ENCODE peak calls at places on chromosomes 3 and 15, in eight cellular contexts. F is heart left ventricle, Z is IMR-90, K is A549, E is K562, C is upper lobe of left lung, G is adrenal gland, X is sigmoid colon. D is an unnamed sample.
A peak's percentile ranks its signal among the peaks of the same experiment; 100 is the strongest.

GRCh38 chr3:188772886-188773285 is 398.9 kb upstream of the TPRG1 start:
- DNase-seq in G (peak; percentile 75), K (peak; percentile 67), C (no peak), E (no peak), Z (peak; percentile 97), X (no peak), F (no peak), D (peak; percentile 52)

GRCh38 chr15:78065284-78065872 is 12.1 kb downstream of the TBC1D2B start:
- DNase-seq in Z (peak; percentile 99), E (no peak), F (peak; percentile 46), C (no peak), G (peak; percentile 86), K (no peak), X (peak; percentile 91), D (peak; percentile 67)

GRCh38 chr3:48400824-48401433 is 28.9 kb downstream of the FBXW12 start:
- DNase-seq in C (no peak), X (peak; percentile 85), Z (peak; percentile 51), F (peak; percentile 46), K (peak; percentile 70), E (peak; percentile 74), G (peak; percentile 54), D (peak; percentile 70)

GRCh38 chr15:50744601-50745000 is 20.9 kb downstream of the SPPL2A start:
- DNase-seq in C (no peak), G (no peak), E (no peak), K (no peak), X (no peak), Z (peak; percentile 59), F (no peak), D (no peak)

GRCh38 chr15:35286721-35287120 is 201.6 kb upstream of the NANOGP8 start:
- DNase-seq in E (no peak), Z (no peak), F (no peak), C (no peak), G (no peak), K (no peak), X (no peak), D (no peak)

GRCh38 chr3:127123533-127123932 is 69.4 kb upstream of the PRR23E start:
- DNase-seq in C (no peak), E (no peak), Z (no peak), X (no peak), K (no peak), G (no peak), F (no peak), D (no peak)

GRCh38 chr15:48416301-48416700 is 85.1 kb downstream of the DUT start:
- DNase-seq in G (no peak), E (no peak), F (no peak), K (no peak), Z (no peak), X (no peak), C (no peak), D (no peak)

GRCh38 chr3:105513042-105513441 is 146.3 kb downstream of the ALCAM start:
- DNase-seq in E (no peak), G (no peak), C (no peak), X (no peak), Z (peak; percentile 78), F (no peak), K (no peak), D (no peak)

GRCh38 chr3:124033360-124034015 is 41.6 kb upstream of the ROPN1 start:
- DNase-seq in G (peak; percentile 30), C (peak; percentile 87), Z (no peak), K (peak; percentile 11), X (peak; percentile 62), F (peak; percentile 23), E (no peak), D (no peak)

GRCh38 chr3:11736136-11736833 is 92.6 kb upstream of the VGLL4 start:
- DNase-seq in X (no peak), G (no peak), F (no peak), E (no peak), Z (no peak), C (no peak), K (no peak), D (no peak)

GRCh38 chr3:46422617-46423016 is 15.6 kb downstream of the CCRL2 start:
- DNase-seq in G (no peak), K (no peak), Z (peak; percentile 13), F (no peak), E (peak; percentile 60), X (no peak), C (no peak), D (no peak)

GRCh38 chr3:154540950-154541604 is 111.1 kb upstream of the GPR149 start:
- DNase-seq in E (no peak), G (no peak), Z (no peak), C (no peak), X (no peak), F (no peak), K (no peak), D (no peak)

GRCh38 chr3:56469141-56469540 is 874 bp upstream of the ERC2 start:
- DNase-seq in Z (no peak), C (no peak), G (no peak), F (no peak), X (no peak), E (no peak), K (no peak), D (no peak)

GRCh38 chr3:62665627-62666433 is 209.4 kb downstream of the CADPS start:
- DNase-seq in Z (peak; percentile 18), E (peak; percentile 25), K (peak; percentile 44), G (peak; percentile 59), F (peak; percentile 53), X (no peak), C (no peak), D (peak; percentile 90)

GRCh38 chr3:140941434-140942220 is at the start of gene SLC25A36:
- DNase-seq in C (peak; percentile 98), K (peak; percentile 97), Z (peak; percentile 98), G (peak; percentile 98), E (peak; percentile 95), X (peak; percentile 98), F (peak; percentile 97), D (peak; percentile 99)

GRCh38 chr3:140941090-140941433 is 574 bp upstream of the SLC25A36 start:
- DNase-seq in X (no peak), C (no peak), F (no peak), E (no peak), K (no peak), Z (no peak), G (no peak), D (no peak)

GRCh38 chr3:140943781-140944547 is 2.3 kb downstream of the SLC25A36 start:
- DNase-seq in X (no peak), E (no peak), G (no peak), Z (no peak), C (no peak), K (no peak), F (no peak), D (peak; percentile 53)

GRCh38 chr3:140942221-140943104 is 827 bp downstream of the SLC25A36 start:
- DNase-seq in F (peak; percentile 63), Z (peak; percentile 56), C (peak; percentile 90), G (peak; percentile 63), X (peak; percentile 80), E (peak; percentile 59), K (peak; percentile 69), D (peak; percentile 73)
- TF ChIP-seq POLR2A in F (no peak), Z (no peak), C (no peak), G (peak; percentile 42), X (no peak), E (no peak), K (peak; percentile 16), D (no peak)

GRCh38 chr3:78879516-78879860 is 888.3 kb downstream of the ROBO1 start:
- DNase-seq in X (no peak), C (no peak), Z (no peak), F (no peak), K (no peak), G (no peak), E (no peak), D (no peak)

GRCh38 chr3:78878789-78879515 is 888.8 kb downstream of the ROBO1 start:
- DNase-seq in C (no peak), G (no peak), E (no peak), F (no peak), X (no peak), Z (no peak), K (no peak), D (no peak)

GRCh38 chr3:78875851-78876250 is 891.9 kb downstream of the ROBO1 start:
- DNase-seq in K (no peak), Z (peak; percentile 51), E (no peak), X (no peak), C (no peak), G (no peak), F (no peak), D (no peak)

GRCh38 chr3:78878011-78878410 is 889.8 kb downstream of the ROBO1 start:
- DNase-seq in G (no peak), C (no peak), X (no peak), E (no peak), Z (peak; percentile 80), F (no peak), K (no peak), D (no peak)

GRCh38 chr3:78880588-78881461 is 887.0 kb downstream of the ROBO1 start:
- DNase-seq in G (no peak), E (no peak), X (no peak), K (no peak), Z (no peak), F (no peak), C (no peak), D (no peak)
- H3K4me3 ChIP-seq in G (no peak overlapping the region), E (no peak overlapping the region), X (no peak overlapping the region), K (no peak overlapping the region), Z (no peak overlapping the region), F (peak overlapping the region; percentile 28), C (no peak overlapping the region), D (no peak overlapping the region)

DNA sequence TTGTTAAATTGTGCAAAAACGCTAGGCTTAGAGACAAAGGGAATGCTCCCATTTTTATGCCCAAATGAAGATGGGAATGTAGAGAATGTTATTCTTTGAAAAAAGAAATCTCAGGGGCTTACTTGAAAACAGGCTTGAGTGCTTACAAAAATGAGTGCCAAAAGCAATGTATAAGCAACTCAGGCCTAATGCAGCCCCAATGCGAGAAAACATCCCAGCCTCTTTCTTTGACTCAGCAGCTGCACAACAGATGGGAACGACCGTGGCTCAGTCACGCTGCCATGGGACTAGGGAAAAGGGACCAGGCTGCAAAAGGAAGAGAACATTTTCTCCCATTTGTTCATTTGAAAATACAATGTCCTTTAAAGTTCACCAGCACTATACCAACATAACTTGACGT is 246.4 kb upstream of the LRIG1 start:
- DNase-seq in G (no peak), C (no peak), Z (peak; percentile 22), E (no peak), F (no peak), X (no peak), K (no peak), D (no peak)
- TF ChIP-seq POLR2A in G (no peak), C (no peak), Z (no peak), E (no peak), F (no peak), X (no peak), K (no peak), D (no peak)

GRCh38 chr15:74724570-74725240 is 623 bp downstream of the CYP1A1 start:
- DNase-seq in E (no peak), X (no peak), G (no peak), C (no peak), K (no peak), F (no peak), Z (no peak), D (no peak)

GRCh38 chr15:74727727-74728126 is 2.4 kb upstream of the CYP1A1 start:
- DNase-seq in K (no peak), C (no peak), E (no peak), Z (no peak), X (no peak), F (peak; percentile 62), G (peak; percentile 23), D (peak; percentile 19)

GRCh38 chr15:74725845-74726773 is 781 bp upstream of the CYP1A1 start:
- DNase-seq in E (no peak), G (peak; percentile 37), X (no peak), F (peak; percentile 21), K (peak; percentile 13), Z (no peak), C (peak; percentile 92), D (peak; percentile 36)

GRCh38 chr15:74725241-74725774 is at the start of gene CYP1A1:
- DNase-seq in C (no peak), X (no peak), G (peak; percentile 24), Z (no peak), E (no peak), K (no peak), F (no peak), D (peak; percentile 28)

GRCh38 chr15:74726774-74727164 is 1.4 kb upstream of the CYP1A1 start:
- DNase-seq in E (no peak), X (no peak), F (no peak), C (no peak), K (no peak), Z (no peak), G (no peak), D (no peak)
- H3K4me3 ChIP-seq in E (no peak overlapping the region), X (peak overlapping the region; percentile 42), F (peak overlapping the region; percentile 68), C (peak overlapping the region; percentile 67), K (peak overlapping the region; percentile 46), Z (peak overlapping the region; percentile 45), G (no peak overlapping the region), D (peak overlapping the region; percentile 59)

D was measured in testis.